ENCODE peak calls at places on chromosomes 13 and 19, in four cellular contexts. One of them, this sample, is unnamed.

GRCh38 chr13:63381078-63381859 is 1965.6 kb upstream of the PCDH20 start:
- DNase-seq in K562: no peak
- DNase-seq in GM12878: no peak
- DNase-seq in HepG2: no peak
- DNase-seq in this sample: no peak

GRCh38 chr19:41795031-41795461 is 1.3 kb upstream of the CEACAM3 start:
- DNase-seq in K562: peak
- DNase-seq in GM12878: peak
- DNase-seq in HepG2: peak
- DNase-seq in this sample: peak

GRCh38 chr13:46914341-46914740 is 17.5 kb upstream of the HTR2A start:
- DNase-seq in K562: no peak
- DNase-seq in GM12878: no peak
- DNase-seq in HepG2: no peak
- DNase-seq in this sample: no peak

GRCh38 chr19:16383584-16384161 is 59.0 kb downstream of the KLF2 start:
- DNase-seq in K562: no peak
- DNase-seq in GM12878: no peak
- DNase-seq in HepG2: no peak
- DNase-seq in this sample: no peak

GRCh38 chr19:56951672-56952071 is 111.1 kb upstream of the PEG3 start:
- DNase-seq in K562: no peak
- DNase-seq in GM12878: no peak
- DNase-seq in HepG2: no peak
- DNase-seq in this sample: no peak

GRCh38 chr19:58401825-58402433 is 6.5 kb downstream of the RNF225 start:
- DNase-seq in K562: no peak
- DNase-seq in GM12878: no peak
- DNase-seq in HepG2: no peak
- DNase-seq in this sample: no peak

GRCh38 chr13:23801141-23801540 is 88.1 kb downstream of the MIPEP start:
- DNase-seq in K562: no peak
- DNase-seq in GM12878: no peak
- DNase-seq in HepG2: no peak
- DNase-seq in this sample: no peak

GRCh38 chr13:29569253-29570057 is 26.0 kb downstream of the SLC7A1 start:
- DNase-seq in K562: no peak
- DNase-seq in GM12878: no peak
- DNase-seq in HepG2: peak
- DNase-seq in this sample: no peak

GRCh38 chr19:662207-662961 is 630 bp downstream of the RNF126 start:
- DNase-seq in K562: peak
- DNase-seq in GM12878: no peak
- DNase-seq in HepG2: peak
- DNase-seq in this sample: peak

GRCh38 chr13:30125422-30126073 is 181.8 kb downstream of the KATNAL1 start:
- DNase-seq in K562: no peak
- DNase-seq in GM12878: no peak
- DNase-seq in HepG2: peak
- DNase-seq in this sample: no peak

GRCh38 chr19:52662631-52663030 is 24.5 kb upstream of the ZNF83 start:
- DNase-seq in K562: no peak
- DNase-seq in GM12878: no peak
- DNase-seq in HepG2: no peak
- DNase-seq in this sample: no peak

GRCh38 chr13:78382946-78383542 is 220.3 kb downstream of the POU4F1 start:
- DNase-seq in K562: no peak
- DNase-seq in GM12878: no peak
- DNase-seq in HepG2: no peak
- DNase-seq in this sample: no peak

GRCh38 chr13:114054269-114054668 is 78.2 kb downstream of the RASA3 start:
- DNase-seq in K562: peak
- DNase-seq in GM12878: no peak
- DNase-seq in HepG2: no peak
- DNase-seq in this sample: no peak

GRCh38 chr13:79781829-79782540 is 301.0 kb downstream of the NDFIP2 start:
- DNase-seq in K562: no peak
- DNase-seq in GM12878: no peak
- DNase-seq in HepG2: no peak
- DNase-seq in this sample: no peak

GRCh38 chr13:101714195-101714594 is 261.7 kb downstream of the ITGBL1 start:
- DNase-seq in K562: no peak
- DNase-seq in GM12878: no peak
- DNase-seq in HepG2: no peak
- DNase-seq in this sample: no peak

GRCh38 chr19:22326219-22326618 is 40.0 kb downstream of the ZNF729 start:
- DNase-seq in K562: no peak
- DNase-seq in GM12878: no peak
- DNase-seq in HepG2: no peak
- DNase-seq in this sample: no peak

GRCh38 chr13:67619987-67620386 is 389.9 kb upstream of the PCDH9 start:
- DNase-seq in K562: no peak
- DNase-seq in GM12878: no peak
- DNase-seq in HepG2: no peak
- DNase-seq in this sample: no peak

GRCh38 chr13:20231839-20232555 is at the start of gene GJB6:
- DNase-seq in K562: no peak
- DNase-seq in GM12878: no peak
- DNase-seq in HepG2: no peak
- DNase-seq in this sample: no peak

GRCh38 chr19:54435551-54436016 is 13.4 kb upstream of the LENG8 start:
- DNase-seq in K562: no peak
- DNase-seq in GM12878: no peak
- DNase-seq in HepG2: no peak
- DNase-seq in this sample: no peak

GRCh38 chr19:50418186-50419021 is at the start of gene SPIB:
- DNase-seq in K562: no peak
- DNase-seq in GM12878: no peak
- DNase-seq in HepG2: no peak
- DNase-seq in this sample: no peak

GRCh38 chr13:89584058-89584457 is 1763.4 kb upstream of the MIR17HG start:
- DNase-seq in K562: no peak
- DNase-seq in GM12878: no peak
- DNase-seq in HepG2: no peak
- DNase-seq in this sample: no peak
- TF ChIP-seq TARDBP in K562: no peak
- TF ChIP-seq TARDBP in GM12878: no peak
- TF ChIP-seq TARDBP in HepG2: no peak
- TF ChIP-seq TARDBP in this sample: no peak

GRCh38 chr19:2926341-2927031 is 18.3 kb downstream of the ZNF77 start:
- DNase-seq in K562: no peak
- DNase-seq in GM12878: no peak
- DNase-seq in HepG2: no peak
- DNase-seq in this sample: no peak

GRCh38 chr19:2917275-2918184 is 16.8 kb downstream of the ZNF57 start:
- DNase-seq in K562: no peak
- DNase-seq in GM12878: no peak
- DNase-seq in HepG2: no peak
- DNase-seq in this sample: no peak

GRCh38 chr19:2922987-2923386 is 21.8 kb downstream of the ZNF77 start:
- DNase-seq in K562: peak
- DNase-seq in GM12878: no peak
- DNase-seq in HepG2: peak
- DNase-seq in this sample: no peak

GRCh38 chr19:2927032-2927430 is 17.7 kb downstream of the ZNF77 start:
- DNase-seq in K562: no peak
- DNase-seq in GM12878: no peak
- DNase-seq in HepG2: no peak
- DNase-seq in this sample: no peak

DNA sequence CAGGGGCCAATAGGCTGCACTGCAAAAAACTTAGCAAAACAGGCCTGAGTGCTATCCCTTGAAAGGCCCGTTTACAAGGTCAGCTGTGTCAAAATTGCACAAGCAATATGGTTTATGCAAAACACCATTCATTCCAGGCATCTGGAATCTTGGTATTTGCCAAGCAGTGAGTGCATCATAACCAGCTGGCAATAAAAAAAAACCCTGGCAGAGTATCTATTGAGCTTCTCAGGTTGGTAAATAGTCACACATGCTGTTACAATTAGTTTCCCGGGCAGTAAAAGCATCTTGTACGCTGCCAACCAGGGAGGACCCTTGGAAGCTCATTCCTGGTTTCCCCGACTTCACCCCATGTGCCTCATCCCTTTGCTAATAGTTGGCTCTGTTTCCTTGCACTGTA is 21.3 kb downstream of the ZNF77 start:
- DNase-seq in K562: no peak
- DNase-seq in GM12878: no peak
- DNase-seq in HepG2: peak
- DNase-seq in this sample: no peak
- TF ChIP-seq TARDBP in K562: no peak
- TF ChIP-seq TARDBP in GM12878: no peak
- TF ChIP-seq TARDBP in HepG2: no peak
- TF ChIP-seq TARDBP in this sample: no peak

GRCh38 chr13:53165201-53165600 is 136.6 kb downstream of the OLFM4 start:
- DNase-seq in K562: no peak
- DNase-seq in GM12878: no peak
- DNase-seq in HepG2: no peak
- DNase-seq in this sample: no peak

GRCh38 chr13:53158201-53158600 is 129.6 kb downstream of the OLFM4 start:
- DNase-seq in K562: no peak
- DNase-seq in GM12878: no peak
- DNase-seq in HepG2: no peak
- DNase-seq in this sample: no peak

GRCh38 chr13:53159439-53159838 is 130.8 kb downstream of the OLFM4 start:
- DNase-seq in K562: no peak
- DNase-seq in GM12878: no peak
- DNase-seq in HepG2: no peak
- DNase-seq in this sample: no peak

GRCh38 chr13:53161231-53161630 is 132.6 kb downstream of the OLFM4 start:
- DNase-seq in K562: no peak
- DNase-seq in GM12878: no peak
- DNase-seq in HepG2: no peak
- DNase-seq in this sample: no peak

DNA sequence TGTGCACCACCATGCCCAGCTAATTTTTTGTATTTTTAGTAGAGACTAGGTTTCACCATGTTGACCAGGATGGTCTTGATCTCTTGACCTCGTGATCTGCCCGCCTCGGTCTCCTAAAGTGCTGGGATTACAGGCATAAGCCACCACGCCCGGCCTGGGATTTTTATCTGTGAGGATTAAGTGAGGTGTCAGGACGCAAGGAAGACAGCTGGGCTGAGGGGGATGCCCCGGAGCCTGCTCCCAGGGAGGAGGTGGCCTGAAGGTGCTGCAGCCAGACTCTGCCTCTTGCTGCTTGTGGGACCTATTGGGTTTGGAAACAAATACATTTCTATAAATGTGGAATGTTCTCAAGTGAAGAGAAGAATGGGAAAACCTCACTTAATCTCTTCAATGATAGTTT is 131.6 kb downstream of the OLFM4 start:
- DNase-seq in K562: no peak
- DNase-seq in GM12878: no peak
- DNase-seq in HepG2: no peak
- DNase-seq in this sample: no peak
- TF ChIP-seq TARDBP in K562: no peak
- TF ChIP-seq TARDBP in GM12878: no peak
- TF ChIP-seq TARDBP in HepG2: no peak
- TF ChIP-seq TARDBP in this sample: no peak

DNA sequence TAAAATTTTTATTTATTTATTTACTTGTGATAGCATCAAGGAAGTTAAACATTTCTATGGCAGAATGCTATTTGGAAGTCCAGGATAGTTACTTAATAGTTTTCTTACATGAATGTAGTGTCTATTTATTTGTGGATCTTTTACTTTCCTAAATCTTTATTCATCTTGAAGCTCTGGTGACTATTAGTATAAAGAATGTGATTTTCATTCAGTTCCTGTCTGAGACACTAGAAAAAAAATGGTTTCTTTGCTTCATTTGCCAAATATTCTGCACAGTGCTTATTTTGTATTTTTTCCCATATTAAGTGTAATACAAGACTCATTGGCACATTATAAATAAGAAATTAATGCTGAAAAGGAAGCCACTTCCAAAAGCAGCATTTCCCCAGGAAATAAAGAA is 109.9 kb downstream of the POSTN start:
- DNase-seq in K562: no peak
- DNase-seq in GM12878: no peak
- DNase-seq in HepG2: no peak
- DNase-seq in this sample: no peak
- TF ChIP-seq TARDBP in K562: no peak
- TF ChIP-seq TARDBP in GM12878: no peak
- TF ChIP-seq TARDBP in HepG2: no peak
- TF ChIP-seq TARDBP in this sample: no peak

DNA sequence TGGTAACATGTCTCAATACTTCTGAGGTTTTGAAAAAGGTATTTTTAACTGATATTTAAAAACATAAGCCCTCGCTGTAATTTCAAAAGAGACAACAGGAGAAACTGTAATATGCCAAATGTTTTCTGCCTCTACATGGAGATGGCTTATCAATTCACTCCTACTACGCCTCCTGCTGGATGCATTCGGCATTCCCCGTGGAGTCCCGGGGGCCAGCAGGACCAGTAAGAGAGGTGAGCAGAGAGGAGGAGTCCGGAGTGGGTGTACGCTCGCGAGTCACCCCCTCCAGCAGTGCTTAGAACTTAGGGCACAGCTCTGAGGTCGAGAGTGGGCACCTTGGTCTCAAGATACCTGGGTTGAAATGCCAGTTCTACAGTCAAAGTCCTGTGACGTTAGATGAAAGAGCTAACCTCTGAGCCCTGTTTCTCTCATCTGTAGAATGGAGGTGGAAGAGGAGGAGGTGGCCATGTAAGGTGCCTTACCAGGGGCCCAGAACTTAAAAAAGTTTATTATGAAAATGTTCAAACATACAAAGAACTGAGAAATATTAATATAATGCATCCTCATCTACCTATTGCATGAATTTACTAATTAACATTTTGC is 110.2 kb downstream of the STK24 start:
- DNase-seq in K562: peak
- DNase-seq in GM12878: no peak
- DNase-seq in HepG2: peak
- DNase-seq in this sample: peak
- TF ChIP-seq TARDBP in K562: no peak
- TF ChIP-seq TARDBP in GM12878: no peak
- TF ChIP-seq TARDBP in HepG2: no peak
- TF ChIP-seq TARDBP in this sample: no peak

DNA sequence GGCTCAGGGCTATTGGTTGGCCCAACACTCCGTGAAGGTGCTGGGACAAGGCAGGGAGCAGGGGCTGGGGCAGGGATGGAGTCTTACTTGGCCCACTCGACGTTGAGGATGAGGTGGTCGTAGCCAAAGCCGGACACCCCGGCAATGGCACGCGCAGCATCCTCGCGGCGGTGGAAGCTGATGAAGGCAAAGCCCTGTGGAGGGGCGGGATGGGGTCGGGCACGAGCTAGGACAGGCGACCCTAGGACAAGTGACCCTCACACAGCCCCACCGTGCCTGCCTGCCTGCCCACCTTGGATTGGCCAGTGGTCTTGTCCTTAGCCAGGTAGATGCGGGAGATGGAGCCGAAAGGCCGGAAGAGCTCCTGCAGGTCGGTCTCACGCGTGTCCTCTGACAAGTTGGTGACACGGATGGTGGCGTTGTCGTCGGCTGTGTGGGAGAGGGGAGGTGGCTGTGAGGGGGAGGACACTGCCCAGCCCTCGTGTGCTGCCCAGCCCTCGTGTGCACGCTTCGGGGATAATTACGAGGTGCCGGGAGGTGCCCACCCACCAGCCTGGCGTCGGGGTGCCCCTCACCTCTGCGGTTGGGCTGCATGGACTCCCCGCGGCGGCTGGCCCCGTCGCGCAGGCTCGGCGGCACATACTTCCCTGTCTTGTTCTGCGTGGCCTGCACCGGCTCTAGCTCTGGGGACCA is 4.0 kb downstream of the P2RY11 start:
- DNase-seq in K562: no peak
- DNase-seq in GM12878: no peak
- DNase-seq in HepG2: no peak
- DNase-seq in this sample: no peak
- TF ChIP-seq TARDBP in K562: no peak
- TF ChIP-seq TARDBP in GM12878: no peak
- TF ChIP-seq TARDBP in HepG2: no peak
- TF ChIP-seq TARDBP in this sample: no peak